ENCODE peak calls at places on chromosomes 7 and 10, in four cellular contexts. Z is adipocyte, G is colonic mucosa, X is psoas muscle. H is an unnamed sample. For H3K36me3 and H3K4me1, the result is how much of the 10 kb centered on the place peaks cover.

GRCh38 chr10:125190961-125191360 is 30.6 kb upstream of the CTBP2 start:
- DNase-seq in X (no peak), G (no peak), Z (no peak), H (no peak)

GRCh38 chr10:6700066-6700465 is 120.0 kb upstream of the PRKCQ start:
- DNase-seq in G (no peak), X (no peak), Z (no peak), H (no peak)

GRCh38 chr7:132687981-132688383 is 111.7 kb upstream of the PLXNA4 start:
- DNase-seq in X (no peak), Z (no peak), G (no peak), H (no peak)

GRCh38 chr10:86585037-86585725 is 63.6 kb upstream of the WAPL start:
- DNase-seq in Z (peak), G (peak), X (peak), H (peak)

GRCh38 chr7:50404392-50404791 is 45.8 kb downstream of the FIGNL1 start:
- DNase-seq in Z (no peak), X (no peak), G (no peak), H (no peak)

GRCh38 chr10:82981137-82981723 is 1106.2 kb downstream of the NRG3 start:
- DNase-seq in G (no peak), Z (peak), X (no peak), H (no peak)

GRCh38 chr10:491667-492424 is 197.6 kb downstream of the DIP2C start:
- DNase-seq in G (no peak), Z (no peak), X (no peak), H (no peak)

GRCh38 chr7:40299097-40299496 is 164.3 kb downstream of the SUGCT start:
- DNase-seq in G (no peak), X (no peak), Z (peak), H (no peak)

GRCh38 chr10:34528320-34528719 is 286.8 kb downstream of the PARD3 start:
- DNase-seq in X (no peak), Z (peak), G (no peak), H (no peak)

GRCh38 chr10:30432631-30433285 is 1.2 kb upstream of the MAP3K8 start:
- DNase-seq in G (peak), Z (no peak), X (peak), H (peak)

GRCh38 chr10:132614431-132615341 is 77.1 kb downstream of the INPP5A start:
- DNase-seq in Z (no peak), G (no peak), X (no peak), H (no peak)

DNA sequence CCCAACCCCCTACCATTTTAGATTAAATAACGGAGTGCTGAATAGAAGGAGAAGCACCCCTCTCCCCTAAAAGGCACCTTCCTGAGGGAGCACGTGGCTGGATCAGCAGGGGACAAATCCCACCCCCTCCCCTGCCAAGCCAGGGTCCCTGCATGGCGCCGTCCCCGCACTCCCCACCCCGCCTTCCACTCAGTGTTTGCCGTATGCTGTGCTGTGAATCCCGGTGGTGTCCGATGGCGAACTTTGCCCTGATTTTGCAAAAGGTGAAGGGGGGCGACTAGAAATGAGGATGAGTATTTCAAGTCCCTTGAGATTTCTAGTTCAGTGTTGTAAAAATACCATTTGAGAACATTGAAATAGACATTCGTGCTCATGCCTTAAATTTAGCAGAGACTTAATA is 83.5 kb upstream of the SH2B2 start:
- DNase-seq in X (no peak), G (no peak), Z (no peak), H (no peak)
- H3K36me3 ChIP-seq in X (half or more), G (under half), Z (under half), H (under half)

GRCh38 chr10:74836855-74837254 is 10.5 kb downstream of the KAT6B start:
- DNase-seq in Z (no peak), G (no peak), X (no peak), H (no peak)
- H3K4me1 ChIP-seq in Z (under half), G (under half), X (under half), H (under half)

GRCh38 chr7:45066409-45066808 is 22.4 kb downstream of the NACAD start:
- DNase-seq in Z (no peak), G (no peak), X (no peak), H (no peak)
- H3K36me3 ChIP-seq in Z (half or more), G (under half), X (half or more), H (under half)

DNA sequence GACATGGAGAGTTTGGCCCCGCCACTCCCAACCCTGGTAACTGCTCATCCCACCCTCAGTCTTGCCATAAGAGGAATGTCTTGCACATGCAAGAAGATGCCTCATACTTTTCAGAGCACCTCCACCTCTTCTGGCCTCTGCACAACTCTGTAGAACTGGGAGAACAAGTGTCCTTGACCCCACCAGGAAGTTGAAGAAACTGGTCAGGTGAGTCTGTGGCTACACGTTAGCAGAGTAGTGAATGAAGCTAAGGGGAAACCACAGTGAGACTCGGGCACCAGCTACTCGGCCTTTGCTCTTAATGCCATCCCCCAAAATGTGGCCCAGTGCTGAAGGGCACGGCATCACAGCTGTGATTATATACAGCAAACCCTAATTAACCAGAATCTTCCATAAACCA is 110.1 kb downstream of the ARID5B start:
- DNase-seq in X (no peak), Z (no peak), G (peak), H (no peak)
- H3K4me1 ChIP-seq in X (under half), Z (under half), G (under half), H (under half)

GRCh38 chr7:64558323-64558705 is 4.6 kb downstream of the ZNF680 start:
- DNase-seq in X (no peak), G (no peak), Z (no peak), H (peak)
- H3K36me3 ChIP-seq in X (under half), G (under half), Z (under half), H (half or more)

GRCh38 chr7:129646369-129647021 is 35.0 kb downstream of the NRF1 start:
- DNase-seq in X (no peak), G (no peak), Z (peak), H (no peak)
- H3K4me1 ChIP-seq in X (under half), G (under half), Z (under half), H (under half)

GRCh38 chr10:69384320-69384719 is 32.4 kb downstream of the TACR2 start:
- DNase-seq in G (no peak), Z (no peak), X (no peak), H (no peak)
- H3K36me3 ChIP-seq in G (under half), Z (half or more), X (half or more), H (under half)